ENCODE peak calls at places on chromosomes 12 and 14, in nine cellular contexts. A is effector memory CD8-positive, alpha-beta T cell; O is Calu3; Z is left lung; J is RPMI8226; V is HTR-8/SVneo; I is right lobe of liver; N is T follicular helper cell; C is activated T-cell treated with anti-CD3 and anti-CD28 coated beads, Interleukin-2, amount 50 U/mL, for 1 hour. G is an unnamed sample.

GRCh38 chr14:65479386-65479785 is 66.9 kb downstream of the FUT8 start:
- DNase-seq in J (no peak), Z (no peak), I (no peak), V (no peak), O (no peak), A (no peak), N (no peak), C (no peak), G (no peak)

GRCh38 chr12:56462565-56462964 is 5.8 kb upstream of the SPRYD4 start:
- DNase-seq in I (no peak), Z (no peak), V (no peak), A (no peak), N (no peak), C (no peak), O (no peak), J (no peak), G (no peak)

GRCh38 chr12:31120392-31121008 is 46.8 kb downstream of the DDX11 start:
- DNase-seq in Z (no peak), C (no peak), O (no peak), J (no peak), N (no peak), V (no peak), A (no peak), I (no peak), G (no peak)

GRCh38 chr12:92301329-92301728 is 155.7 kb upstream of the BTG1 start:
- DNase-seq in A (no peak), O (no peak), J (no peak), C (no peak), I (no peak), N (no peak), Z (no peak), V (no peak), G (no peak)

GRCh38 chr12:124625867-124626675 is 58.7 kb upstream of the NCOR2 start:
- DNase-seq in I (peak), N (no peak), A (no peak), C (no peak), V (peak), O (peak), J (no peak), Z (peak), G (peak)

GRCh38 chr12:9940370-9940769 is 8.2 kb upstream of the CLEC2A start:
- DNase-seq in J (peak), A (no peak), C (no peak), Z (no peak), V (no peak), I (no peak), O (no peak), N (no peak), G (no peak)

GRCh38 chr14:34682787-34683321 is 31.5 kb downstream of the CFL2 start:
- DNase-seq in J (no peak), C (no peak), N (no peak), O (no peak), I (no peak), V (no peak), A (no peak), Z (no peak), G (no peak)

GRCh38 chr12:664075-664778 is 982 bp upstream of the NINJ2 start:
- DNase-seq in O (no peak), I (no peak), J (no peak), C (no peak), Z (no peak), N (no peak), V (no peak), A (no peak), G (no peak)

GRCh38 chr14:22885975-22886374 is 3.0 kb downstream of the REM2 start:
- DNase-seq in Z (no peak), O (no peak), J (no peak), N (no peak), V (no peak), I (no peak), C (no peak), A (no peak), G (no peak)

GRCh38 chr12:60112778-60113177 is 516.9 kb downstream of the SLC16A7 start:
- DNase-seq in N (no peak), V (no peak), I (no peak), O (no peak), C (no peak), Z (no peak), A (no peak), J (no peak), G (no peak)

GRCh38 chr14:53180272-53181221 is 27.4 kb upstream of the DDHD1 start:
- DNase-seq in V (no peak), O (no peak), J (no peak), I (no peak), C (peak), N (peak), Z (no peak), A (peak), G (no peak)

GRCh38 chr12:132508860-132509732 is 19.1 kb downstream of the FBRSL1 start:
- DNase-seq in V (no peak), O (no peak), A (no peak), I (no peak), J (no peak), C (no peak), N (no peak), Z (no peak), G (no peak)

GRCh38 chr12:104275689-104276088 is 27.9 kb upstream of the EID3 start:
- DNase-seq in Z (no peak), I (no peak), O (no peak), V (no peak), J (no peak), N (no peak), C (no peak), A (no peak), G (no peak)

GRCh38 chr12:79747274-79747673 is 56.5 kb upstream of the PAWR start:
- DNase-seq in O (no peak), I (no peak), Z (no peak), A (no peak), V (no peak), J (no peak), C (no peak), N (no peak), G (no peak)

GRCh38 chr12:88578821-88579518 is 1.3 kb downstream of the KITLG start:
- DNase-seq in Z (no peak), V (no peak), A (no peak), O (peak), I (no peak), C (no peak), N (no peak), J (no peak), G (no peak)

GRCh38 chr12:26939192-26939832 is 1.0 kb downstream of the FGFR1OP2 start:
- DNase-seq in C (no peak), I (no peak), N (no peak), A (no peak), V (no peak), Z (no peak), O (no peak), J (peak), G (no peak)

GRCh38 chr12:34606749-34607519 is 584.6 kb downstream of the ALG10 start:
- DNase-seq in Z (no peak), V (no peak), N (no peak), O (no peak), A (no peak), I (peak), J (no peak), C (peak), G (peak)

GRCh38 chr14:49114161-49114893 is 471.9 kb downstream of the RPS29 start:
- DNase-seq in C (no peak), Z (no peak), J (no peak), I (no peak), A (no peak), V (no peak), O (no peak), N (no peak), G (no peak)

GRCh38 chr12:113162102-113163029 is 12.8 kb downstream of the CFAP73 start:
- DNase-seq in O (no peak), Z (no peak), J (no peak), C (no peak), N (no peak), A (no peak), V (no peak), I (peak), G (no peak)

GRCh38 chr14:69896080-69896479 is 16.9 kb downstream of the SMOC1 start:
- DNase-seq in O (no peak), C (no peak), A (no peak), N (no peak), J (no peak), V (no peak), I (no peak), Z (no peak), G (no peak)

GRCh38 chr14:105223260-105223659 is 25.1 kb upstream of the BTBD6 start:
- DNase-seq in Z (no peak), V (no peak), J (no peak), I (peak), C (no peak), N (no peak), O (no peak), A (no peak), G (no peak)

GRCh38 chr12:6183689-6184441 is 16.3 kb upstream of the CD9 start:
- DNase-seq in I (peak), Z (no peak), N (no peak), O (no peak), C (no peak), A (no peak), V (no peak), J (no peak), G (no peak)

GRCh38 chr12:96720363-96720705 is 186.7 kb upstream of the NEDD1 start:
- DNase-seq in O (peak), N (no peak), V (no peak), Z (no peak), C (peak), A (peak), J (peak), I (no peak), G (peak)

GRCh38 chr12:109247831-109248654 is 61.0 kb downstream of the FOXN4 start:
- DNase-seq in O (peak), Z (no peak), A (no peak), I (peak), J (no peak), C (no peak), N (no peak), V (no peak), G (peak)

GRCh38 chr14:106872619-106873446 is 1346.5 kb downstream of the TMEM121 start:
- DNase-seq in J (no peak), A (peak), C (peak), N (peak), O (peak), V (no peak), I (peak), Z (peak), G (peak)

GRCh38 chr12:109650808-109651207 is 62.8 kb upstream of the FAM222A start:
- DNase-seq in J (peak), A (no peak), O (no peak), V (no peak), C (no peak), N (no peak), I (no peak), Z (no peak), G (no peak)

GRCh38 chr12:104303538-104304151 is at the start of gene EID3:
- DNase-seq in C (peak), O (no peak), A (peak), N (peak), I (peak), V (no peak), Z (peak), J (no peak), G (peak)